ENCODE peak calls at places on chromosome 22, in nine cellular contexts. G is fibroblast of lung, H is upper lobe of right lung, T is breast epithelium, R is A549, V is tibial nerve, A is esophagus squamous epithelium, B is GM23248, Z is kidney. J is an unnamed sample. For H3K9me3, the result is how much of the 10 kb centered on the place peaks cover.

GRCh38 chr22:21726650-21727049 is 8.9 kb downstream of the YPEL1 start:
- DNase-seq in G (no peak), R (peak), B (no peak), H (no peak), A (no peak), V (no peak), Z (no peak), T (no peak), J (no peak)

GRCh38 chr22:26977741-26978140 is 320.4 kb downstream of the MIAT start:
- DNase-seq in Z (no peak), A (no peak), G (peak), H (no peak), V (no peak), T (no peak), B (no peak), R (no peak), J (no peak)

GRCh38 chr22:43378011-43378704 is 33.7 kb upstream of the MPPED1 start:
- DNase-seq in V (no peak), G (peak), Z (peak), A (no peak), R (no peak), B (peak), H (no peak), T (no peak), J (no peak)

GRCh38 chr22:48089601-48090331 is 1327.3 kb downstream of the TBC1D22A start:
- DNase-seq in G (peak), R (no peak), B (peak), H (peak), Z (peak), T (peak), A (no peak), V (peak), J (no peak)

GRCh38 chr22:39429916-39430575 is 26.8 kb upstream of the MGAT3 start:
- DNase-seq in B (no peak), T (no peak), R (no peak), G (no peak), V (no peak), A (no peak), Z (no peak), H (no peak), J (no peak)

GRCh38 chr22:17882727-17883126 is 108.5 kb upstream of the BID start:
- DNase-seq in B (no peak), V (no peak), Z (no peak), A (no peak), R (no peak), H (no peak), G (no peak), T (no peak), J (no peak)

GRCh38 chr22:42932197-42932519 is 75.1 kb upstream of the ARFGAP3 start:
- DNase-seq in Z (no peak), A (no peak), V (no peak), H (no peak), R (no peak), T (no peak), B (no peak), G (no peak), J (no peak)

GRCh38 chr22:26476705-26477340 is 6.8 kb downstream of the HPS4 start:
- DNase-seq in Z (no peak), A (no peak), G (peak), H (no peak), T (no peak), V (no peak), B (no peak), R (no peak), J (no peak)

GRCh38 chr22:20761536-20761935 is 12.4 kb upstream of the SERPIND1 start:
- DNase-seq in A (no peak), Z (no peak), T (no peak), H (no peak), V (no peak), G (peak), R (no peak), B (peak), J (no peak)

GRCh38 chr22:25645964-25646363 is 81.5 kb downstream of the GRK3 start:
- DNase-seq in A (no peak), V (no peak), R (no peak), B (peak), T (no peak), G (peak), Z (no peak), H (no peak), J (no peak)

GRCh38 chr22:26748845-26749244 is 91.5 kb downstream of the MIAT start:
- DNase-seq in G (no peak), T (no peak), A (no peak), Z (no peak), H (no peak), R (no peak), V (no peak), B (peak), J (no peak)

GRCh38 chr22:39920134-39920743 is 19.4 kb downstream of the GRAP2 start:
- DNase-seq in G (no peak), R (no peak), B (no peak), H (no peak), V (no peak), A (no peak), Z (no peak), T (no peak), J (peak)

GRCh38 chr22:23063539-23064380 is 6.6 kb upstream of the GNAZ start:
- DNase-seq in T (peak), G (no peak), H (peak), A (no peak), R (no peak), B (no peak), V (no peak), Z (peak), J (no peak)

GRCh38 chr22:47837703-47838102 is 1075.3 kb downstream of the TBC1D22A start:
- DNase-seq in R (peak), T (no peak), V (no peak), B (peak), Z (no peak), G (peak), A (no peak), H (no peak), J (no peak)

GRCh38 chr22:26404851-26405357 is 24.2 kb upstream of the ASPHD2 start:
- DNase-seq in V (no peak), A (no peak), B (peak), H (no peak), T (no peak), R (no peak), G (peak), Z (no peak), J (no peak)

GRCh38 chr22:48606684-48607307 is 1220.9 kb downstream of the BRD1 start:
- DNase-seq in R (no peak), H (no peak), V (no peak), B (no peak), T (no peak), G (no peak), A (no peak), Z (no peak), J (no peak)

GRCh38 chr22:24181088-24181995 is at the start of gene SUSD2:
- DNase-seq in V (no peak), A (no peak), B (no peak), R (no peak), T (no peak), G (no peak), Z (peak), H (peak), J (no peak)
- H3K4me3 ChIP-seq in V (peak), A (peak), B (no peak), R (peak), T (peak), G (no peak), Z (peak), H (peak), J (no peak)

DNA sequence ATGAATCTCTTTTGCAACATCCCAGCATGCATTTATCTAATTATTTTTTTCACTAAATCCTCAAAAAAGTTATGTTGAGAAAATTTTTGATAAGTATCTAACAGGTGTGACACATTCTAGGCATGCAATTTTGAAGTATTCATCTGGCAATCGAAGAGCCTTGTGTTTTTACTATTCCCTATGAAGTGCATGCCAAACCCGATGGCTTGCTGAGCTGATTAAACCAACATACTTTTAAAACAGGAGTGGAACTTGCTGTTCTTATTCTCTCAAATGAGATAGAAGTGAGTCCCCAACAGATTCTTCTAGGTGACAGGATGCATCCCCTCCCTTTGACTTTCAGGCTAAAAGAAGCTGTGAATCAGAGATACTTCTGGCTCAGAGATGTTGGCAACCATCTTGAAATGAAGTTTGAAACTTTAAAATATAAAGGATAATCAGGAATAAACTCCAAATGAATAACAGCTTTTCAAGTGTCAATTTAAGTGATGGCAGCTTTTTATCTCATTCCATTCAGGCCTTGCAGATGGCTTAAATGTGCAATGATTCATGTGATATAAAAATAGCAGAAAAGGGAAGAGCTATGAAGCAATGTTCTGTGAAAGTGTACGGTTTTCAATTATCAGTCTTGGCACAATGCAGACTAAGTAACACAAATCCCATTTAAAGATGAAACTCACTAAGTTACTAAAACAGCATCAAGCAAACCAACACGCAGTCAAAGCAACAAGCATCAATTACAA is 67.7 kb downstream of the APOL5 start:
- DNase-seq in V (no peak), Z (no peak), A (no peak), B (peak), R (no peak), T (no peak), G (peak), H (no peak), J (no peak)
- H3K27ac ChIP-seq in V (no peak), Z (no peak), A (no peak), B (peak), R (peak), T (no peak), G (no peak), H (no peak), J (no peak)

GRCh38 chr22:36580846-36581245 is 51.9 kb upstream of the EIF3D start:
- DNase-seq in Z (peak), V (no peak), R (no peak), A (no peak), T (no peak), H (no peak), G (no peak), B (no peak), J (no peak)
- H3K9me3 ChIP-seq in Z (under half), V (under half), R (under half), A (under half), T (under half), H (under half), G (under half), B (under half), J (under half)

DNA sequence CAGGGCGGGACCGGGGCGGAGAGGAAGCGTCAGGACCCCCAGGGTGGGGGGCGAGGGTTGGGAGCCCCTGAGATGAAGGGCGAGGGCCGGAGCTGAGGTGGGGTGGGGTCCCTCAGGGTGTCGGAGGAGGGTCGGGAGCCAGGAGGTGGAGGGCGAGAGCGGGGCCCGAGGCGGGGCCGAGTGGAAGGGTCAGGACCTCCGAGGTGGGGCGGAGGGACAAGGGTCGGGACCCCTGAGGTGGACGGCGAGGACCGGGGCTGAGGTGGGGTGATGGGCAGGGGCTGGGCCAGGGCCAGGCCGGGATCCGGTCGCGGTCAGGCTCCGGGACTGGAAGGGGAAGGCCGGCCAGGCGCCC is 409 bp downstream of the SMC1B start:
- DNase-seq in B (no peak), A (no peak), V (no peak), R (no peak), G (no peak), H (no peak), Z (peak), T (no peak), J (no peak)
- H3K4me3 ChIP-seq in B (peak), A (peak), V (peak), R (peak), G (no peak), H (peak), Z (no peak), T (peak), J (peak)

DNA sequence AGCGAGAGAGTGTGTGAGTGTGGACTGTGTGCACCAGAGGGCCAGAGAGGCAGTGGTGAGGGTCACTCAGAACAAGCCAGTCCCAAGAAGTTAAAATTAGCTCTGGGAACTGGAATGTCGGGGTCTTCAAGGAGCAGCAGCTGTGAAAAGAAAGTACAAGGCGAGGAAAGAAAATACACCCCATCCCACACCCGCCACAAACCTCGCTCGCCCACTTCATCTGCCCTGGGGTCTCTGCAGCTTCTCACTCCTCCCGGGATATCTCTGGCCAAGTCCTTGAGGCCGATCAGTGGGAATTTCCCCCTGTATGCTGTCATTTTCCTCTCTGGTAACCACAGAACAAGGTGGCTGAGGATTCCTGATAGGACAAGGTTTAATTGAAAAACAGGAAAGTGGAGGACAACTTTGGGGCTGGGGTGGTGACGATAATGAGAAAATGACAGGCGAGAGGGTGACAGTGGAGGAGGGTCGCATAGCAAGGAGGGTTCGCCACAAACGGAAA is 36.3 kb upstream of the TIMP3 start:
- DNase-seq in T (no peak), A (no peak), V (no peak), H (no peak), Z (no peak), G (peak), B (no peak), R (no peak), J (no peak)
- H3K27ac ChIP-seq in T (peak), A (peak), V (peak), H (peak), Z (peak), G (no peak), B (no peak), R (no peak), J (no peak)